ENCODE peak calls at places on chromosomes 4 and X, in six cellular contexts. A, R, V, I, J and S are unnamed samples.

GRCh38 chr4:52251864-52252263 is 200.8 kb downstream of the SPATA18 start:
- DNase-seq in A (no peak), V (no peak), J (no peak), I (no peak), R (no peak), S (no peak)

GRCh38 chrX:154396948-154397887 is 959 bp upstream of the RPL10 start:
- DNase-seq in V (peak), J (peak), I (peak), A (no peak), R (peak), S (no peak)

GRCh38 chrX:119236599-119237525 is 777 bp downstream of the PGRMC1 start:
- DNase-seq in A (no peak), I (no peak), J (peak), V (peak), R (peak), S (peak)

GRCh38 chr4:177320721-177321120 is 11.0 kb downstream of the NEIL3 start:
- DNase-seq in J (no peak), R (no peak), A (no peak), I (no peak), V (no peak), S (no peak)

GRCh38 chr4:154039435-154040061 is 250.7 kb upstream of the SFRP2 start:
- DNase-seq in A (no peak), I (no peak), R (no peak), V (no peak), J (no peak), S (no peak)

GRCh38 chr4:122674371-122674770 is 53.5 kb upstream of the IL21 start:
- DNase-seq in I (no peak), A (no peak), R (no peak), V (peak), J (no peak), S (no peak)

GRCh38 chr4:167274346-167274745 is 40.1 kb upstream of the SPOCK3 start:
- DNase-seq in R (no peak), J (no peak), I (no peak), V (peak), A (no peak), S (no peak)

GRCh38 chrX:132353430-132353829 is 134.2 kb upstream of the RAP2C start:
- DNase-seq in A (no peak), J (no peak), I (no peak), V (no peak), R (no peak), S (no peak)

GRCh38 chr4:129481107-129481506 is 385.2 kb downstream of the C4orf33 start:
- DNase-seq in R (no peak), J (no peak), V (no peak), I (no peak), A (no peak), S (no peak)

GRCh38 chr4:11111876-11112275 is 316.8 kb downstream of the HS3ST1 start:
- DNase-seq in V (no peak), A (no peak), J (no peak), R (no peak), I (no peak), S (no peak)

GRCh38 chr4:38681283-38682066 is 17.5 kb downstream of the KLF3 start:
- DNase-seq in R (no peak), V (no peak), J (no peak), A (no peak), I (no peak), S (no peak)

GRCh38 chr4:56937262-56937661 is 29.6 kb downstream of the REST start:
- DNase-seq in I (no peak), A (peak), V (peak), R (no peak), J (no peak), S (peak)

GRCh38 chr4:17055788-17056187 is 157.3 kb upstream of the LDB2 start:
- DNase-seq in A (no peak), R (no peak), I (no peak), J (no peak), V (peak), S (no peak)